ENCODE peak calls at places on chromosomes 5 and 9, in four cellular contexts. B is lower lobe of right lung, T is heart right ventricle, K is right cardiac atrium. D is an unnamed sample.

GRCh38 chr5:464446-464842 is 21.5 kb downstream of the EXOC3 start:
- DNase-seq in K (no peak), B (no peak), T (no peak), D (no peak)

GRCh38 chr5:90095292-90096060 is 314.1 kb downstream of the CETN3 start:
- DNase-seq in K (no peak), B (no peak), T (no peak), D (no peak)

GRCh38 chr9:36976371-36977030 is 57.6 kb downstream of the PAX5 start:
- DNase-seq in T (no peak), K (no peak), B (no peak), D (no peak)

GRCh38 chr9:82532504-82532903 is 530.4 kb downstream of the RASEF start:
- DNase-seq in B (no peak), T (no peak), K (no peak), D (no peak)

GRCh38 chr5:141923443-141924313 is at the start of gene DELE1:
- DNase-seq in T (peak; percentile 97), B (peak; percentile 98), K (peak; percentile 98), D (peak; percentile 91)

GRCh38 chr5:41790038-41790776 is 80.0 kb downstream of the OXCT1 start:
- DNase-seq in B (no peak), T (no peak), K (no peak), D (no peak)

GRCh38 chr5:7628820-7629219 is 222.1 kb downstream of the CFAP90 start:
- DNase-seq in T (no peak), B (no peak), K (no peak), D (no peak)

GRCh38 chr5:17024686-17025180 is 88.6 kb upstream of the MYO10 start:
- DNase-seq in T (no peak), K (no peak), B (no peak), D (no peak)

GRCh38 chr5:39437469-39437868 is 12.7 kb upstream of the DAB2 start:
- DNase-seq in K (no peak), B (no peak), T (no peak), D (no peak)

GRCh38 chr5:125659316-125660071 is 763.7 kb upstream of the GRAMD2B start:
- DNase-seq in B (no peak), T (no peak), K (no peak), D (no peak)

GRCh38 chr9:105385372-105385985 is 62.4 kb upstream of the FSD1L start:
- DNase-seq in B (no peak), K (no peak), T (peak; percentile 6), D (peak; percentile 24)

GRCh38 chr9:126164796-126165525 is 161.7 kb upstream of the MVB12B start:
- DNase-seq in K (no peak), B (peak; percentile 22), T (no peak), D (no peak)

GRCh38 chr5:138503487-138504270 is 38.4 kb downstream of the EGR1 start:
- DNase-seq in T (peak; percentile 47), K (no peak), B (no peak), D (peak; percentile 52)

GRCh38 chr9:36029765-36030528 is 6.8 kb upstream of the RECK start:
- DNase-seq in T (no peak), K (no peak), B (no peak), D (no peak)

GRCh38 chr5:21154526-21154925 is 1166.5 kb upstream of the CDH18 start:
- DNase-seq in T (no peak), B (no peak), K (no peak), D (no peak)

GRCh38 chr9:93012998-93013855 is 45.3 kb upstream of the SUSD3 start:
- DNase-seq in T (no peak), K (no peak), B (no peak), D (no peak)

GRCh38 chr9:129860653-129861446 is 25.6 kb downstream of the USP20 start:
- DNase-seq in K (no peak), T (no peak), B (no peak), D (no peak)

GRCh38 chr9:119458068-119458467 is 88.8 kb upstream of the BRINP1 start:
- DNase-seq in K (no peak), B (no peak), T (no peak), D (no peak)

GRCh38 chr9:119453980-119454379 is 84.7 kb upstream of the BRINP1 start:
- DNase-seq in B (no peak), K (no peak), T (no peak), D (no peak)

GRCh38 chr9:119451426-119451825 is 82.2 kb upstream of the BRINP1 start:
- DNase-seq in B (no peak), T (no peak), K (no peak), D (no peak)

DNA sequence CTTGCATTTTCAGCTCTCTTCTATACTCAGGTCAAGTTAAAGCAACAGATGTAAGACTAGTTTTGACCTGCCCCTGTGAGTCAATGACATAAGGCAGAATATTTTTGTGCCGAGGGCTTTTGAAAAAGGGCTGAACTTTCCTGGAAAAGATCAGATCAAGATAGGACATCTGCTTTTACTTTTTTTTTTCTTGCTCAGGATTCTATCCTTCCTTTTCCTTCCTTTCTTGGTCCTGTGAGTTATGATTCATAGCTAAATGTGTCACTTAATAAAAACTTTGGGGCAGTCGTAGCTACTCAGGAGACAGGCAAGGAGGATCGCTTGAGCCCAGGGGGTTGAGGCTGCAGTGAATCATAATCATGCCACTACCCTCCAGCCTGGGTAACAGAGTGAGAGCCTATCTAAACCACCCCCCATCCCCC is 84.3 kb upstream of the BRINP1 start:
- DNase-seq in T (no peak), K (no peak), B (no peak), D (no peak)
- H3K4me3 ChIP-seq in T (no peak overlapping the region), K (no peak overlapping the region), B (no peak overlapping the region), D (no peak overlapping the region)

GRCh38 chr5:3123763-3124157 is 372.3 kb upstream of the IRX2 start:
- DNase-seq in T (no peak), K (no peak), B (no peak), D (no peak)
- H3K4me1 ChIP-seq in T (no peaks in the 10 kb centered on the region), K (no peaks in the 10 kb centered on the region), B (no peaks in the 10 kb centered on the region), D (no peaks in the 10 kb centered on the region)

GRCh38 chr5:177113566-177114424 is 19.8 kb upstream of the NSD1 start:
- DNase-seq in K (peak; percentile 87), T (peak; percentile 71), B (peak; percentile 80), D (peak; percentile 76)

GRCh38 chr5:177111720-177112394 is 21.7 kb upstream of the NSD1 start:
- DNase-seq in B (no peak), T (no peak), K (peak; percentile 82), D (peak; percentile 49)

GRCh38 chr5:177117441-177118045 is 16.0 kb upstream of the NSD1 start:
- DNase-seq in K (peak; percentile 37), T (no peak), B (peak; percentile 42), D (no peak)

GRCh38 chr5:177112589-177113220 is 20.9 kb upstream of the NSD1 start:
- DNase-seq in K (peak; percentile 21), T (no peak), B (no peak), D (no peak)

GRCh38 chr5:177116631-177117373 is 16.8 kb upstream of the NSD1 start:
- DNase-seq in T (peak; percentile 91), B (peak; percentile 92), K (peak; percentile 96), D (peak; percentile 78)
- H3K4me3 ChIP-seq in T (peak overlapping the region; percentile 35), B (peak overlapping the region; percentile 41), K (peak overlapping the region; percentile 11), D (peak overlapping the region; percentile 29)

GRCh38 chr9:20376780-20377179 is 245.5 kb downstream of the MLLT3 start:
- DNase-seq in T (no peak), B (no peak), K (no peak), D (no peak)
- H3K4me1 ChIP-seq in T (no peaks in the 10 kb centered on the region), B (no peaks in the 10 kb centered on the region), K (no peaks in the 10 kb centered on the region), D (peaks cover 10% of the 10 kb centered on the region)

DNA sequence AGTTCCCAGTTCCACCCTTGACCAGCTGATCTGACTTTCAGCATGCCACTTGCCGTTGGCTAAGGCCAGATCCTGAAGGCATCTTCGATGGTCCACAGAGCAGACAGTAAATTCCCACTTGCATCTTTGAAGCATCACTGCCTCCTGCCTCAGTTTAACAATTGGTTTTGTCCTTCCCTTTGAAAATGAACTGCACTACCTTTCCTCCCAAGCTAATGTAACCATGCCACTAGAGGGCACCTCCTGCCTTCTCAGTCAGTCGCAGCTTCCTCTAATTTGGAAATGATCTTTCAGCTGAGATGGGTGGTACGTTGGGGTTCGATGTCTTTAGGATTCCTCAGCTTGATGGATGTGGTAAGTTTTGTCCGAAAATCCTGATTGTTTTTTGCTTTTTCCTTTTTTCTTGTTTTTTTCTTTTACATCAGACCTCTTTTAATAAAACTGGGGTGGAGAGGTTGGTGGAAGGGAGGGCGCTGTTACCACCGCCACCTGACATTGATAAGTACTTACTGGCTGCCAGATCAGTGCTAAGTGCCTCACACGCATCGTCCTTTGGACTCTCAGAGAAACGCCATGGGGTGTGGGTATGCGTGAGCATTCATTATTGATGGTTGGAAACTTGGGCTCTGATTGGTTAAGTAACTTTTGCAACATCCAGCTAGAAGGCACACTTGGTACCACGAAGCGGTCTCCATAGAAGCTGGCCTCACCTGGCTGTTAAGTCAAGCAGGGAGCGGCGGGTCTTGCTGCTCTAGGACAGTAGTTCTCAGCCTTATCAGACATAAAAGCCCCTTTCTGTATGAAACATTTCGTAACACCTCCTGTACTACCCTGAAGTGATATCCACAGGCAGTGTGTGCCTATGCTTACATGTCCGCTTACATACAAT is 16.9 kb downstream of the PTTG1 start:
- DNase-seq in T (peak; percentile 58), B (peak; percentile 50), K (no peak), D (peak; percentile 61)
- H3K4me3 ChIP-seq in T (peak overlapping the region; percentile 48), B (peak overlapping the region; percentile 56), K (peak overlapping the region; percentile 51), D (peak overlapping the region; percentile 85)

DNA sequence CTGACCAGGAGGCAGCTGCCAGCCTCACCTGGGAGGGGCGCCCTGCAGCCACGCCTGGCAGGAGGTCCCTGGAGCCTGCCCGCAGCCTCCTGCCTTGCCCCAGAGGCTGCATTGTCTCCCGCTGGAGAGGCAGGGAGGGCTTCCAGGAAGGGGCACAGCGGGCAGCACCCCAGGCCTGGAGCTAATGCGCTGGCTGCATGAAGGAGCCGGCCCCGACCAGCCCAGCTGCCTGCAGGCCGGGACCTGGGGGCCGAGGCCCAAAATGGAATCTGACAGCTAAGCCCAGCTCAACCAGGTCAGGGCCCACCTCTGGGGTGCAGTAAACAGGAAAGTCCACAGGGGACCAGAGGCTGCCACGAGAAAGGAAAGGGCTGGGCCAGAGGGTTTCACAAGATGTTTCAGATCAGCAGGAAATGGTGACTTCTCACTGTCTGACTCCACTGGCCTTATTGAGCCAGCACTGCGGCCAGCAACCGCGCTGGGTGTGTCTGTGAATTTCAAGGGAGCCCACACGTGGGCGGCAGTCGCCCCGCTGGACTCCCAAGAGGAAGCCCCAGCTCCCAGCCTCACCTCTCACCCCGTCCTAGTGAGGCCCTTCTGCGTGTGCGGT is 18.6 kb upstream of the NOTCH1 start:
- DNase-seq in K (peak; percentile 92), B (peak; percentile 94), T (peak; percentile 69), D (no peak)
- H3K4me1 ChIP-seq in K (peaks cover 33% of the 10 kb centered on the region), B (peaks cover 63% of the 10 kb centered on the region), T (peaks cover 70% of the 10 kb centered on the region), D (no peaks in the 10 kb centered on the region)

DNA sequence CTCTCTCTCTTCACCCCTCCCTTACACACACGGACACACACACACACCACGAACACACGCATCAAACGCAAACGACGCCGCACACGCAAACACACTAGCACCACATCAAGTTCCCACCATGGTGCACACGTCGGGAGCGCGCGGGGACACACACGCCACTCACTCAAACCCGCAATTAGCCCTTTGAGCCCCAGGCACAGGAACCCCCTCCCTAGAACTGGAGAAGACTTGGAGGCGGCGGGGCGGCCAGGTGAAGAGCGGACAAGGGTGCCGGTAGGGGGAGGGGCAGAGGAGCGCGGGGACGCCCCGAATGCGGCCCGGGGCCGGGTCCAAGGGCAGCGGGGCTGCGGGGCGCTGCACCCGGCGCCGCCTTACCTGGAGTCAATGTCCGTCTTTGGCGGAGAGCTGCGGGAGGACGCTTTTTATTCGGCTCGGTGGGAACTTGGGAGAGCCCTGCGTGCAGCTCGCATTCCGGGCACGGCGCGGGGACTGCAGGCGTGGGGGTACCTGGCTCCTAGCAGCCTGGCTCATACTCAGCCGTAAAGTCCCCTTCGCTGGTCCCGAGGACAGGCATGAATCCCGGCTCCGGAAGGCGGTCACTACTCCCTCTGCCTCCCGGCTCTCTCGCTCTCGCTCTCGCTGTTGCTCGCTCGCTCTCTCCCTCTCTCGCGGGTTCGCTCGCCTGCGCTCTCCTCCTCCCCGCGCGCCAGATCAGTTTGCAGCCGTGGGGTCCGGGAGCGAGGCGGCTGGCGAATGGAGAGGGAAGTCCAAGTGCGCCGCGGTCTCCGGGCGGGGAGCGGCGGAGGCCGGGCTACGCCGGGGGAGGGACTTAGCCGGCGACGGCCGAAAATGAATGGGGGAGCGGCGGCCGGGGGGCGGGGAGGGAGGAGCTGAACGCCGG is at the start of gene BRINP1:
- DNase-seq in K (peak; percentile 73), T (no peak), B (no peak), D (no peak)
- H3K4me3 ChIP-seq in K (peak within 1 kb of the TSS; percentile 57), T (peak within 1 kb of the TSS; percentile 55), B (peak within 1 kb of the TSS; percentile 34), D (no peak within 1 kb of the TSS)